ENCODE peak calls at places on chromosomes 11 and 22, in four cellular contexts. One of them, this sample, is unnamed. For H3K36me3, the result is how much of the 10 kb centered on the place peaks cover.

GRCh38 chr11:77557553-77557952 is 32.2 kb upstream of the AQP11 start:
- DNase-seq in sigmoid colon: no peak
- DNase-seq in psoas muscle: no peak
- DNase-seq in astrocyte: peak
- DNase-seq in this sample: peak

GRCh38 chr11:29913352-29913751 is 103.5 kb downstream of the KCNA4 start:
- DNase-seq in psoas muscle: no peak
- DNase-seq in astrocyte: no peak
- DNase-seq in sigmoid colon: no peak
- DNase-seq in this sample: no peak

GRCh38 chr11:67118801-67119576 is at the start of gene KDM2A:
- DNase-seq in psoas muscle: peak
- DNase-seq in sigmoid colon: peak
- DNase-seq in astrocyte: peak
- DNase-seq in this sample: peak

GRCh38 chr11:3037041-3037944 is 19.9 kb downstream of the CARS1 start:
- DNase-seq in sigmoid colon: peak
- DNase-seq in astrocyte: peak
- DNase-seq in psoas muscle: peak
- DNase-seq in this sample: peak

GRCh38 chr22:50733521-50734342 is 4.3 kb upstream of the ACR start:
- DNase-seq in sigmoid colon: peak
- DNase-seq in astrocyte: no peak
- DNase-seq in psoas muscle: no peak
- DNase-seq in this sample: peak

GRCh38 chr11:3056296-3057068 is 741 bp downstream of the CARS1 start:
- DNase-seq in psoas muscle: no peak
- DNase-seq in sigmoid colon: peak
- DNase-seq in astrocyte: no peak
- DNase-seq in this sample: peak

GRCh38 chr11:62544521-62545436 is 1.8 kb downstream of the AHNAK start:
- DNase-seq in sigmoid colon: peak
- DNase-seq in astrocyte: no peak
- DNase-seq in psoas muscle: peak
- DNase-seq in this sample: peak

GRCh38 chr22:31230871-31231621 is 18.9 kb downstream of the LIMK2 start:
- DNase-seq in psoas muscle: no peak
- DNase-seq in astrocyte: peak
- DNase-seq in sigmoid colon: no peak
- DNase-seq in this sample: peak

GRCh38 chr11:85620243-85620642 is 6.9 kb downstream of the DLG2 start:
- DNase-seq in psoas muscle: no peak
- DNase-seq in sigmoid colon: no peak
- DNase-seq in astrocyte: no peak
- DNase-seq in this sample: no peak

GRCh38 chr22:23137468-23137867 is 4.3 kb downstream of the RSPH14 start:
- DNase-seq in psoas muscle: no peak
- DNase-seq in sigmoid colon: no peak
- DNase-seq in astrocyte: no peak
- DNase-seq in this sample: no peak

GRCh38 chr11:128948583-128948982 is 5.9 kb upstream of the TP53AIP1 start:
- DNase-seq in sigmoid colon: no peak
- DNase-seq in astrocyte: no peak
- DNase-seq in psoas muscle: no peak
- DNase-seq in this sample: no peak

GRCh38 chr11:86624366-86624765 is 48.0 kb downstream of the ME3 start:
- DNase-seq in sigmoid colon: no peak
- DNase-seq in astrocyte: no peak
- DNase-seq in psoas muscle: no peak
- DNase-seq in this sample: peak

GRCh38 chr22:25728064-25728463 is 13.9 kb upstream of the MYO18B start:
- DNase-seq in psoas muscle: no peak
- DNase-seq in sigmoid colon: no peak
- DNase-seq in astrocyte: no peak
- DNase-seq in this sample: no peak

GRCh38 chr11:120457996-120458395 is 53.6 kb upstream of the GRIK4 start:
- DNase-seq in psoas muscle: no peak
- DNase-seq in sigmoid colon: no peak
- DNase-seq in astrocyte: no peak
- DNase-seq in this sample: peak

DNA sequence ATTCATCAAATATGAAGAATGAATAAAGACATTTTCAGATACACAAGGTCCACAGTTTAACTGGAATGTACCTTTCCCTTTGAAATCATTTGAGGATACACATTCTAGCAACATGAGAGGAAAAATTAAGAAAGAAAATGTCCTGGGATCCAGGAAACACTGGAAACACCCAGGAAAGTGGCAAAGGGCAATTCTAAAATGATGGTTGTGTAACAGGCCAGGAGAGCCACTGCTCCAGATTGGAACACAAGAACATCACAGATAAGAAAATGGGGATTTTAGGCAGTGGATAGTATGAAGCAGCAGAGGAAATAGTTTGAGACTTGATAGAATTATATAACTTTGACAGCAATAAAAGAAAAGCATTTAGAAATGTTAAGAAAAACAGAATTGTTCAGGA is 56.1 kb upstream of the GRIK4 start:
- DNase-seq in psoas muscle: no peak
- DNase-seq in astrocyte: no peak
- DNase-seq in sigmoid colon: no peak
- DNase-seq in this sample: no peak
- H3K36me3 ChIP-seq in psoas muscle: half or more
- H3K36me3 ChIP-seq in astrocyte: half or more
- H3K36me3 ChIP-seq in sigmoid colon: under half
- H3K36me3 ChIP-seq in this sample: half or more

GRCh38 chr22:46845281-46846153 is 83.1 kb downstream of the TBC1D22A start:
- DNase-seq in astrocyte: peak
- DNase-seq in psoas muscle: no peak
- DNase-seq in sigmoid colon: no peak
- DNase-seq in this sample: peak
- H3K36me3 ChIP-seq in astrocyte: under half
- H3K36me3 ChIP-seq in psoas muscle: under half
- H3K36me3 ChIP-seq in sigmoid colon: under half
- H3K36me3 ChIP-seq in this sample: under half

GRCh38 chr22:46725096-46725495 is 13.0 kb downstream of the CERK start:
- DNase-seq in psoas muscle: no peak
- DNase-seq in sigmoid colon: no peak
- DNase-seq in astrocyte: no peak
- DNase-seq in this sample: no peak

GRCh38 chr22:46723882-46724281 is 14.2 kb downstream of the CERK start:
- DNase-seq in astrocyte: no peak
- DNase-seq in psoas muscle: no peak
- DNase-seq in sigmoid colon: no peak
- DNase-seq in this sample: no peak

GRCh38 chr22:46726066-46726985 is 11.7 kb downstream of the CERK start:
- DNase-seq in psoas muscle: no peak
- DNase-seq in sigmoid colon: no peak
- DNase-seq in astrocyte: no peak
- DNase-seq in this sample: no peak

GRCh38 chr22:46719921-46720320 is 18.1 kb downstream of the CERK start:
- DNase-seq in astrocyte: no peak
- DNase-seq in psoas muscle: no peak
- DNase-seq in sigmoid colon: no peak
- DNase-seq in this sample: no peak

DNA sequence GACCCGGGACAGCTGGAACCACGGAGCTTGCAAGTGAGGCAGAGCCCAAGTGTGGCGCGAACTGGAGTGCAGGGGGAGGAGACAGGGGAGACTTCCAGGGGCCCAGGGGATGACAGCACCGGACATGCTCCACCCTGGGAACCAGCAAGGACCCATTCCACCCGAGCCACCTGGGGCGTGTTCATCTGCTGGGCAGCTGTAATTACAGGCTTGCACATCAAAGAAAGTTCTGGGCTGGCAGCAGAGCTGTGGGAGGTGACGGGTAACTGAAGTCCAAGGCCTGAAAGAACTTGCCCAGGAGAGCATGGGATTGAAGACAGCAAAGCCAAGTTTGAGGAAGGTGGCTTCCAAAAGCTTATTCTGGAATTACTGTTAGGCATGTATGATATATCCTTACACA is 16.3 kb downstream of the CERK start:
- DNase-seq in astrocyte: no peak
- DNase-seq in sigmoid colon: no peak
- DNase-seq in psoas muscle: no peak
- DNase-seq in this sample: no peak
- H3K36me3 ChIP-seq in astrocyte: under half
- H3K36me3 ChIP-seq in sigmoid colon: under half
- H3K36me3 ChIP-seq in psoas muscle: half or more
- H3K36me3 ChIP-seq in this sample: under half

GRCh38 chr11:130188047-130188446 is 28.5 kb downstream of the ST14 start:
- DNase-seq in psoas muscle: no peak
- DNase-seq in astrocyte: no peak
- DNase-seq in sigmoid colon: no peak
- DNase-seq in this sample: no peak

GRCh38 chr11:130190371-130190881 is 30.8 kb downstream of the ST14 start:
- DNase-seq in sigmoid colon: no peak
- DNase-seq in psoas muscle: no peak
- DNase-seq in astrocyte: no peak
- DNase-seq in this sample: no peak

GRCh38 chr11:130191896-130192295 is 32.3 kb downstream of the ST14 start:
- DNase-seq in psoas muscle: no peak
- DNase-seq in astrocyte: no peak
- DNase-seq in sigmoid colon: no peak
- DNase-seq in this sample: no peak

GRCh38 chr11:130188585-130189347 is 29.2 kb downstream of the ST14 start:
- DNase-seq in sigmoid colon: no peak
- DNase-seq in astrocyte: no peak
- DNase-seq in psoas muscle: no peak
- DNase-seq in this sample: no peak

DNA sequence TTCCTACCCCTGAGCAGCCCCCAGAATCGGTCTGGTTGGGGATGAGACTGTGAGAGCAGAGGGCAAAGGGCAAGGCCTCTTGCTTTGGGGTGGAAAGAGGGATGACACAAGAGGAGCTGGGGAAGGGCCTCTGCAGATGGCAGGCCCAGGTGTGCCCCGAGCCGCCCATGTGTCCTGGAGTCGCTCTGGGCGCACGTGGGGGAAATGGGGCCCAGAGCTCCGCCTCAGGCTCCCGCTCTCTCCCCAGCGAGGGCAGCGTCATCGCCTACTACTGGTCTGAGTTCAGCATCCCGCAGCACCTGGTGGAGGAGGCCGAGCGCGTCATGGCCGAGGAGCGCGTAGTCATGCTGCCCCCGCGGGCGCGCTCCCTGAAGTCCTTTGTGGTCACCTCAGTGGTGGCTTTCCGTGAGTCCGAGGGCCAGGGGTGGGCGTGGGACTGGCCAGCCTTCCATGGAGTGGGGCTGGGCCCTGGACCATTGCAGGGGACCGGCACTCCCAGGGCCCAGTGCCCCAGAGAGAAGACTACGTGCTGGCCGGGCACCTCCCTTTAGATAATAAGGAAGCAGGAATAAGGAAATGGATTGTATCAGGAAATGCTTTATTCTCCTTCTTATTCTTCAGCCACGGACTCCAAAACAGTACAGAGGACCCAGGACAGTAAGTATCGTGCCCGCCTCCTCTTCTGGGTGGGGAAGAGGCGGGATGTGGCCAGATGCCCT is 30.1 kb downstream of the ST14 start:
- DNase-seq in psoas muscle: no peak
- DNase-seq in astrocyte: no peak
- DNase-seq in sigmoid colon: no peak
- DNase-seq in this sample: no peak
- H3K36me3 ChIP-seq in psoas muscle: under half
- H3K36me3 ChIP-seq in astrocyte: under half
- H3K36me3 ChIP-seq in sigmoid colon: under half
- H3K36me3 ChIP-seq in this sample: under half

This sample was measured in GM23248.